ENCODE peak calls at places on chromosomes 12 and 14, in ten cellular contexts. V is pancreas, M is cardiac muscle cell, J is A549, L is body of pancreas, N is left ventricle myocardium inferior, F is stomach, Z is sigmoid colon, P is Peyer's patch, C is right atrium auricular region. A is an unnamed sample. For H3K4me1, the result is how much of the 10 kb centered on the place peaks cover.

GRCh38 chr14:53882684-53883083 is 73.9 kb downstream of the BMP4 start:
- DNase-seq in F (no peak), N (no peak), P (no peak), J (no peak), V (no peak), M (no peak), C (no peak), Z (no peak), L (no peak), A (no peak)

GRCh38 chr14:32662234-32662633 is 276.4 kb upstream of the NPAS3 start:
- DNase-seq in V (no peak), L (no peak), M (no peak), C (no peak), P (no peak), J (no peak), N (no peak), Z (no peak), F (no peak), A (no peak)

GRCh38 chr12:41058266-41058665 is 129.9 kb upstream of the PDZRN4 start:
- DNase-seq in C (no peak), F (no peak), L (no peak), J (no peak), P (no peak), Z (no peak), N (no peak), M (no peak), V (no peak), A (no peak)

GRCh38 chr14:74501135-74501614 is 7.6 kb downstream of the ISCA2 start:
- DNase-seq in F (peak), P (no peak), M (peak), J (peak), V (no peak), N (peak), Z (peak), L (peak), C (peak), A (peak)

GRCh38 chr12:101969-102878 is 35.7 kb downstream of the IQSEC3 start:
- DNase-seq in C (no peak), V (no peak), N (no peak), M (no peak), F (no peak), Z (peak), J (no peak), L (no peak), P (no peak), A (peak)

GRCh38 chr14:50018236-50019210 is 97.8 kb downstream of the VCPKMT start:
- DNase-seq in N (no peak), V (no peak), M (peak), P (peak), L (peak), Z (peak), F (peak), C (no peak), J (no peak), A (no peak)

GRCh38 chr14:64636208-64636979 is 67.8 kb upstream of the PLEKHG3 start:
- DNase-seq in C (peak), P (peak), F (peak), M (peak), L (peak), Z (peak), J (peak), N (peak), V (peak), A (peak)

GRCh38 chr14:104179126-104179525 is 40.7 kb downstream of the KIF26A start:
- DNase-seq in F (peak), V (no peak), P (no peak), M (no peak), J (no peak), C (no peak), Z (no peak), L (no peak), N (no peak), A (no peak)

GRCh38 chr14:106808458-106808857 is 1282.1 kb downstream of the TMEM121 start:
- DNase-seq in M (no peak), L (no peak), Z (no peak), V (no peak), P (no peak), J (no peak), F (no peak), C (no peak), N (no peak), A (no peak)

GRCh38 chr14:75452900-75453816 is 25.3 kb downstream of the JDP2 start:
- DNase-seq in F (no peak), Z (peak), C (peak), P (no peak), L (peak), N (peak), J (peak), V (no peak), M (peak), A (no peak)

GRCh38 chr14:30223966-30224365 is 296.3 kb upstream of the PRKD1 start:
- DNase-seq in V (peak), L (peak), F (peak), P (no peak), N (no peak), C (no peak), M (peak), J (no peak), Z (no peak), A (no peak)

GRCh38 chr12:85923767-85924331 is 49.8 kb downstream of the NTS start:
- DNase-seq in M (peak), P (no peak), L (no peak), J (no peak), F (no peak), Z (no peak), C (no peak), V (no peak), N (no peak), A (no peak)

GRCh38 chr12:6154730-6155459 is 30.4 kb upstream of the VWF start:
- DNase-seq in M (no peak), L (peak), V (no peak), P (peak), N (peak), F (no peak), Z (peak), C (peak), J (no peak), A (peak)

GRCh38 chr12:15320881-15321280 is 1.4 kb upstream of the PTPRO start:
- DNase-seq in Z (no peak), V (no peak), M (no peak), J (no peak), N (no peak), C (no peak), F (no peak), P (no peak), L (no peak), A (no peak)

GRCh38 chr12:15322164-15323054 is at the start of gene PTPRO:
- DNase-seq in P (no peak), L (no peak), F (no peak), Z (no peak), N (no peak), V (peak), J (no peak), M (peak), C (no peak), A (peak)

DNA sequence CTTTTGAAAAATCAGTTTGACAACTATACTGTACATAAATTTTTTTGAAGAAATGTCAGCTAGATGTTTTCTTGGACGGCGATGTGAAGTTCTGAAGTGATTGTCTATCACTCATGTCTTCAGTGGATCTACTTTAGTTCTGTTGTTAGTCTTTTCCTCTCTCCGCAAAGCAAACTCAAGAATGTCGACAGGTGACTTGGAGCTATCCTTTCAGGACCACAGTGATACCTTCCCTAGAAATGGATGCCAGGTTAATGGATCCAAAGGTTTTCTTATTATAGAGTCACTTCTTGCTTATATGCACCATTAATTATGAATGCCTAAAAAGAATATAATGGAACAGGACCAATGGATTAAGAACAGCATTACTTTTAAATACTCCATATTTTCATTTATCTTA is 1.2 kb downstream of the PTPRO start:
- DNase-seq in M (no peak), N (no peak), V (no peak), Z (no peak), L (no peak), J (no peak), P (no peak), C (no peak), F (no peak), A (no peak)
- H3K4me3 ChIP-seq in M (no peak), N (no peak), V (no peak), Z (no peak), L (no peak), J (no peak), P (no peak), C (no peak), F (no peak), A (peak)

DNA sequence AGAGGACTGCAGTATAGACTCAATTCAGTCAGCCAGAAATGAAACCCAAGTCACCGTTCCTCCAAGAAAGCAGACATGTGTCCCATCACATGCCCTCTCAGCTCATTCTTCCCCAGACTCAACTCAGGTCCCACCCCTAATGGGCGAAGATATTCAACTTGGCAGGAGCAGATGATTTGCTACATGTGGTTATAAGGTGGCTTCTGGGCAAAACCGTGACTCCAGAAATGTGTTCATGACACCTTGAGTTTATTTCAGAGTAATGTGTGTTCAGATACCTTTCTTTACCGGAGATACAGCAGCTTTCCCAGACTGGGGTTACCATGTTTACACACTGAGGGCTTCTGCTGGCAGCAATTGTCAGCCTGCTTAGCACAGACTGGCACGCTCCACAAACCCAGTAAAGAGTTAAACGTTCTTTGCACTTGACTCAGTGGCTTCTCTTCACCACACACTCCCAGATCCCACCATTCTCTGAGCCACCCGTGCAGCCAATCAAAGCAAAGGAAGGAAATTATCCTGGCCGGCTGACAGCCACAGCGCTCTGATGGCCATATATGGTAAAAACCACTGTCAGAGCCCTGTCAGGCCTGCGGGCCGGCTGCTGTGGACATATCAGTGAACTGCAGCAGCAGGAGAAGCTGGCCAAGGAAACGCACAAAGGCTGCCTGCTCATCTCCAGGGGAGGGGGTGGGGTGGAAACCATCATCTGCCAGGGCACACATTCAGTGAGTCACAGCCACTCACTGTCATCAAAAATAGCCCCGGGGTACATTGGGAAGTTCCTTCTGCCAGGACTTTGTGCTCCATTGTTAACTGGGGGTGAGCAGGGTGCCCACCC is 39.9 kb downstream of the CORO1C start:
- DNase-seq in F (peak), C (peak), P (peak), M (peak), N (peak), V (peak), Z (peak), L (peak), J (peak), A (peak)
- TF ChIP-seq CTCF in F (peak), C (peak), P (peak), M (no peak), N (peak), V (no peak), Z (no peak), L (peak), J (no peak), A (peak)

GRCh38 chr14:51929156-51929555 is 60.2 kb upstream of the RTRAF start:
- DNase-seq in L (no peak), V (no peak), M (peak), N (no peak), F (no peak), Z (no peak), C (no peak), P (no peak), J (no peak), A (no peak)
- H3K4me1 ChIP-seq in L (under half), V (under half), M (under half), N (under half), F (under half), Z (under half), C (under half), P (under half), J (under half), A (under half)

DNA sequence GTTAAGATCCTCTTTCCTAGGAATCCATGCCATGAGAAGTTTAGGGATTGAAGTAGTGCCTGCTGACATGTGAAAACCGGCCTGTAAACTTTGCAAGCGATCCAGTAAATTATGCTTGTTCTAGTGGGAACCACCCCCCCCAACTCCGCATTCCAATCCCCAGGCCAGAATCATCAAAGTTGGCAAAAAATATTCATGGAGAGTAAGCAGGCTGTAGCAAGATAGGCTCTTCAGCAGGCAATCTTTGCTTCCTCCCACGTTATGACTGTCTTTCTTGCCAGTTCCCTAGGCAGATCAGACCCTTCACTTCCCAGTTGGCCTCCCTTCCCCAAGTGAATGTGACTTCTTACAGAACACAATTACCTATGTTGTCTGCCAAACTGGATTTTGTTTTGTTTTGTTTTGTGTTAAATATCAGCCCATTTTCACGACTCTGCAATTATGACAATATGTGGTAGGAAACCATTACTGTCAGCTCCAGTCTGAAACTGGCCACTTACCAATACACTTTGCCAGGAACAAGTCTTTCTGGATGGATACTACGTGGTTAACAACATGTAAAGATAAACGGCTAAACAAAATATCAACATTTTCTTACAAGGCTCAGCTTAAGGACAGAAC is 1.1 kb upstream of the PTGER2 start:
- DNase-seq in M (peak), C (no peak), J (no peak), N (no peak), L (peak), F (no peak), P (no peak), Z (no peak), V (no peak), A (no peak)
- H3K4me3 ChIP-seq in M (no peak), C (peak), J (no peak), N (peak), L (peak), F (peak), P (peak), Z (no peak), V (no peak), A (peak)